ENCODE peak calls at places on chromosomes 7 and 10, in six cellular contexts. N is tibial artery, G is Panc1, S is mesothelial cell of epicardium, Z is GM06990, F is WTC11. A is an unnamed sample.

GRCh38 chr7:39838326-39838725 is 111.7 kb upstream of the CDK13 start:
- DNase-seq in Z (no peak), N (no peak), S (no peak), F (no peak), G (no peak), A (no peak)

GRCh38 chr10:132848306-132848705 is 62.4 kb upstream of the NKX6-2 start:
- DNase-seq in F (peak), Z (no peak), G (no peak), S (peak), N (peak), A (no peak)

GRCh38 chr10:133200621-133201031 is 29.4 kb upstream of the UTF1 start:
- DNase-seq in F (no peak), S (no peak), N (no peak), Z (no peak), G (no peak), A (no peak)

GRCh38 chr7:141486959-141487358 is 64.3 kb upstream of the AGK start:
- DNase-seq in F (no peak), N (no peak), S (no peak), Z (no peak), G (no peak), A (no peak)

GRCh38 chr7:134742688-134743350 is 36.6 kb upstream of the CALD1 start:
- DNase-seq in F (no peak), G (no peak), Z (no peak), N (no peak), S (no peak), A (no peak)

GRCh38 chr10:93199221-93199681 is 125.6 kb downstream of the CYP26A1 start:
- DNase-seq in N (peak), G (peak), Z (no peak), F (no peak), S (peak), A (no peak)

GRCh38 chr10:6465854-6466524 is 114.1 kb downstream of the PRKCQ start:
- DNase-seq in G (no peak), F (no peak), N (no peak), Z (no peak), S (no peak), A (no peak)

GRCh38 chr7:44094365-44094764 is 9.8 kb upstream of the AEBP1 start:
- DNase-seq in Z (no peak), S (no peak), G (no peak), F (no peak), N (no peak), A (no peak)

GRCh38 chr10:71757450-71757918 is 15.8 kb downstream of the VSIR start:
- DNase-seq in Z (no peak), G (no peak), S (no peak), N (no peak), F (no peak), A (no peak)

GRCh38 chr7:64768824-64769223 is 25.4 kb upstream of the ZNF138 start:
- DNase-seq in Z (no peak), F (no peak), G (no peak), S (no peak), N (no peak), A (no peak)

GRCh38 chr10:44725404-44725803 is 185.7 kb upstream of the TMEM72 start:
- DNase-seq in Z (peak), G (no peak), S (no peak), N (no peak), F (no peak), A (no peak)

GRCh38 chr10:130747946-130748345 is 563.6 kb downstream of the TCERG1L start:
- DNase-seq in G (no peak), S (no peak), Z (no peak), F (no peak), N (peak), A (no peak)

GRCh38 chr7:132609906-132610520 is 33.7 kb upstream of the PLXNA4 start:
- DNase-seq in N (no peak), Z (no peak), F (no peak), G (no peak), S (no peak), A (no peak)

GRCh38 chr10:69571618-69572158 is 1.5 kb downstream of the NEUROG3 start:
- DNase-seq in S (no peak), N (no peak), F (no peak), Z (no peak), G (no peak), A (no peak)

GRCh38 chr10:126851414-126851813 is 53.8 kb upstream of the DOCK1 start:
- DNase-seq in F (no peak), G (no peak), S (no peak), Z (no peak), N (no peak), A (no peak)

GRCh38 chr7:34061175-34061574 is 155.8 kb downstream of the BMPER start:
- DNase-seq in N (no peak), Z (no peak), S (no peak), G (no peak), F (no peak), A (no peak)

GRCh38 chr7:32670105-32670504 is 174.8 kb downstream of the AVL9 start:
- DNase-seq in G (peak), S (no peak), N (no peak), F (no peak), Z (no peak), A (no peak)

GRCh38 chr10:5692476-5693358 is 8.1 kb downstream of the TASOR2 start:
- DNase-seq in G (no peak), N (no peak), Z (peak), S (peak), F (peak), A (peak)

GRCh38 chr10:77877461-77878344 is 48.9 kb downstream of the DLG5 start:
- DNase-seq in N (no peak), Z (peak), S (no peak), F (peak), G (no peak), A (peak)

GRCh38 chr10:43793714-43794113 is 145.0 kb upstream of the ZNF32 start:
- DNase-seq in F (no peak), Z (no peak), S (no peak), N (no peak), G (no peak), A (no peak)

GRCh38 chr7:273327-273726 is 16.6 kb upstream of the FOXL3 start:
- DNase-seq in N (no peak), S (no peak), F (no peak), G (no peak), Z (no peak), A (no peak)

GRCh38 chr10:48452879-48453412 is 146.5 kb downstream of the MAPK8 start:
- DNase-seq in S (no peak), N (no peak), F (no peak), Z (no peak), G (no peak), A (no peak)

GRCh38 chr7:33743594-33743993 is 161.7 kb upstream of the BMPER start:
- DNase-seq in Z (no peak), S (no peak), F (no peak), G (no peak), N (no peak), A (no peak)

GRCh38 chr7:155746188-155746587 is 66.1 kb downstream of the SHH start:
- DNase-seq in N (no peak), S (no peak), F (no peak), G (no peak), Z (no peak), A (no peak)

GRCh38 chr7:28544453-28545142 is 132.3 kb downstream of the CREB5 start:
- DNase-seq in G (no peak), F (no peak), Z (no peak), N (no peak), S (no peak), A (no peak)

GRCh38 chr7:102891693-102892261 is 21.0 kb upstream of the LRRC17 start:
- DNase-seq in F (no peak), N (peak), Z (no peak), G (no peak), S (no peak), A (no peak)

GRCh38 chr10:78215645-78216044 is 182.0 kb downstream of the RPS24 start:
- DNase-seq in S (no peak), N (peak), F (no peak), Z (no peak), G (no peak), A (no peak)

GRCh38 chr10:30553625-30554442 is 75.7 kb downstream of the LYZL2 start:
- DNase-seq in F (peak), S (no peak), N (peak), Z (no peak), G (no peak), A (no peak)

GRCh38 chr7:69245646-69246045 is 352.6 kb upstream of the AUTS2 start:
- DNase-seq in F (no peak), S (no peak), G (no peak), Z (no peak), N (no peak), A (no peak)

GRCh38 chr10:105024184-105024583 is 383.1 kb downstream of the SORCS3 start:
- DNase-seq in F (no peak), Z (no peak), G (no peak), S (no peak), N (no peak), A (no peak)

GRCh38 chr7:115338016-115338415 is 416.1 kb downstream of the MDFIC start:
- DNase-seq in N (no peak), S (no peak), Z (no peak), G (no peak), F (no peak), A (no peak)

GRCh38 chr10:89653410-89653828 is 8.4 kb upstream of the PANK1 start:
- DNase-seq in N (no peak), F (no peak), Z (peak), G (no peak), S (no peak), A (peak)

GRCh38 chr7:41809487-41810257 is 106.8 kb upstream of the INHBA start:
- DNase-seq in Z (peak), G (no peak), N (no peak), S (no peak), F (no peak), A (no peak)

GRCh38 chr7:76211216-76211615 is 9.5 kb downstream of the SRRM3 start:
- DNase-seq in Z (no peak), N (no peak), S (no peak), G (no peak), F (no peak), A (no peak)

GRCh38 chr7:143901710-143902587 is at the start of gene TCAF1:
- DNase-seq in S (peak), F (peak), G (peak), Z (peak), N (peak), A (peak)

GRCh38 chr7:14436878-14437277 is 447.4 kb upstream of the ETV1 start:
- DNase-seq in G (no peak), N (no peak), Z (no peak), S (no peak), F (no peak), A (no peak)

GRCh38 chr7:136868496-136869005 is at the start of gene CHRM2:
- DNase-seq in G (no peak), Z (no peak), S (no peak), F (peak), N (no peak), A (no peak)

DNA sequence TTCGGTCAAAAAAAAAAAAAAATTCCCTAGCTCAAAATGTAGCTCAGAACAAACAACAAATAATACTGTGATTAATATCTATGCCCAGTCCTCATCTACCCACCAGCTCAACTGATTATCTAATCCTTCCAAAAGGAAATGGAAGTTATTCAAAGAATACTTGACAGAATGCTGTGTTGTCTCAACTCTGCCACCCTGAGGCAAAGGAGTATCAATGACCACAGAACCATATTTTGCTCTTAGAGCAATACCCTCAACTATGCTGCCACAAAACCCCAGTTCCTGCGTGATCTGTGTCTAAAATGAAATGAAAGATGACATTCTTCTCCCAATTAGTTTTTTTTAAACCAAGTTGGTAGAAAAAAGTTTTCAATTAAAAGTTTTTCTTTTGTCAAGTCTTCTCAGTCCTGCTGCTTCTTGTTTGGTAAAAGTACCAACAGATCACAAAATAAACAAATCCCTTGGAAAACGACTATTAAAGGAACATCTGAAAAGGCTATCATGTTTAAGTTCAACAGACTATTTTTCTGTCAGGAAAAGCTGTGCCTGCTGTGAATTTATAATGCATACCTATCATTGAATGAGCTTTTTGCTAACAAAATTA is 21.6 kb downstream of the RBM28 start:
- DNase-seq in N (no peak), F (no peak), S (no peak), G (peak), Z (no peak), A (no peak)
- TF ChIP-seq CTCF in N (peak), F (no peak), S (no peak), G (peak), Z (peak), A (peak)

DNA sequence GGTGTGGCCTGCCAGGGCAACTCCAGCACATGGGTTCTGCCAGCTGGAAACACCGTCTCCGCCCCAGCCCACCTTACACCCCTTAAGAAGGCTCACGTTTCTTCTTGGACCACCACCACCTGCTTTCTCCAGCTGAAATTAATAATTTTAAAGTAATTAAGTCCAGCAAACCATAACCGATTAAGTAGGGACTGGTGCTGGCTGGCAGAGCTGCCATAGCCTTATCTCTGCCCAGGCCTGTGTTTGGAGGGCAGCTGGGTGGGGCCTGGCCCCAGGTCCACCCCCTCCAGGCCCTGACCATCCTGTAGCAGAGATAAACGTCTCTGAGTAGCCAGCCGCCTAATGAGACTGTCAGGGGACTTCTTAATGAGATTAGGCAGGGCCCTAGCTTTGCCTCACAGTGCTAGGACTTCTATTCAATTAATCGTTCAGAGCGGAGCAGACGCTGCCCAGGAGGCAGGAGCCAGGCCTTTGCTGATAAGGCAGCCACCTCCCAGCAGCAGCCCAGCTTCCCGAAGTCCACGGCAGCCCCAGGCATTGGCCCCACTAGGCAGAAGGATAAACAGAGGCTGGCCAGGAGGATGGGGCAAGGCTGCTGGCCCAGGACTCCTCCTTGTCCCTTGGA is 20.3 kb downstream of the GRID1 start:
- DNase-seq in S (no peak), G (no peak), Z (no peak), N (peak), F (no peak), A (no peak)
- TF ChIP-seq CTCF in S (no peak), G (no peak), Z (no peak), N (no peak), F (no peak), A (no peak)

GRCh38 chr10:128026620-128027281 is 99.5 kb downstream of the MKI67 start:
- DNase-seq in F (no peak), G (no peak), N (no peak), Z (no peak), S (no peak), A (no peak)
- TF ChIP-seq CTCF in F (no peak), G (no peak), N (no peak), Z (no peak), S (no peak), A (no peak)

GRCh38 chr10:116082211-116082610 is 190.8 kb downstream of the GFRA1 start:
- DNase-seq in N (no peak), S (no peak), G (no peak), Z (no peak), F (no peak), A (no peak)

GRCh38 chr10:116082762-116083161 is 190.2 kb downstream of the GFRA1 start:
- DNase-seq in G (no peak), N (no peak), Z (no peak), S (no peak), F (no peak), A (no peak)

GRCh38 chr10:116080553-116080952 is 192.5 kb downstream of the GFRA1 start:
- DNase-seq in S (no peak), Z (no peak), G (peak), F (peak), N (no peak), A (no peak)

GRCh38 chr10:116076616-116077015 is 196.4 kb downstream of the GFRA1 start:
- DNase-seq in S (no peak), F (no peak), N (no peak), G (no peak), Z (no peak), A (no peak)

DNA sequence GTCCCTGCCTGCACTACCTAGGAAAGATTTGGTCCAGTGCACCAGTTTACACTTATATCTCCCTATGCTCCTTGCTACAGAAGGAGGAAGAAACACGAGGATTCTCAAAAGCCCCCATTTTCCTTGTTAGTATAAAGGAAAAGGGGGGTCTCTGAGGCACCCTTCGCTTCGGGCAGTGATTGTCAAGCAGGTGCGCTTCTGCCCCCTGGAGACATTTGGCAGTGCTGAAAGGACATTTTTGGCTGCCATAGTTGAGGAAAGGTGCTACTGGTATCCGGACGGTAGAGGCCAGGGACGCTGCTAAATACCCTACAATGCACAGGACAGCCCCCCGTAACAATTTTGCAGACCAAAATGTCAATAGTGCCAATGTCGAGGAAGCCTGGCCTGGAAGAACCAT is 193.7 kb downstream of the GFRA1 start:
- DNase-seq in G (no peak), N (no peak), S (no peak), Z (no peak), F (peak), A (no peak)
- TF ChIP-seq CTCF in G (no peak), N (no peak), S (no peak), Z (no peak), F (no peak), A (no peak)

GRCh38 chr10:128993911-128994538 is 473.0 kb upstream of the MGMT start:
- DNase-seq in Z (no peak), G (no peak), F (no peak), S (no peak), N (no peak), A (no peak)
- TF ChIP-seq CTCF in Z (no peak), G (no peak), F (no peak), S (no peak), N (no peak), A (no peak)